ENCODE peak calls at places on chromosomes 4 and X, in eight cellular contexts. J, Y, B, Q, K, E, C and Z are unnamed samples.

GRCh38 chr4:41281038-41281634 is 24.4 kb downstream of the UCHL1 start:
- DNase-seq in J (no peak), Y (peak), B (peak), Q (no peak), K (peak), E (peak), C (peak), Z (peak)

GRCh38 chr4:79259242-79259641 is 66.6 kb downstream of the NAA11 start:
- DNase-seq in J (no peak), Y (no peak), B (no peak), Q (no peak), K (peak), E (no peak), C (no peak), Z (no peak)

GRCh38 chr4:110164856-110165255 is 33.6 kb downstream of the ELOVL6 start:
- DNase-seq in J (no peak), Y (no peak), B (no peak), Q (no peak), K (no peak), E (no peak), C (no peak), Z (peak)

GRCh38 chr4:89110541-89110985 is 770 bp upstream of the TIGD2 start:
- DNase-seq in J (no peak), Y (no peak), B (no peak), Q (no peak), K (peak), E (no peak), C (no peak), Z (no peak)

GRCh38 chr4:145481942-145482208 is 222 bp downstream of the SMAD1 start:
- DNase-seq in J (no peak), Y (no peak), B (no peak), Q (no peak), K (no peak), E (no peak), C (no peak), Z (no peak)

GRCh38 chr4:8343051-8343966 is 73.8 kb downstream of the HTRA3 start:
- DNase-seq in J (no peak), Y (no peak), B (no peak), Q (no peak), K (no peak), E (no peak), C (no peak), Z (no peak)

GRCh38 chrX:9577555-9577954 is 112.7 kb downstream of the TBL1X start:
- DNase-seq in J (no peak), Y (no peak), B (no peak), Q (no peak), K (no peak), E (no peak), C (no peak), Z (no peak)

GRCh38 chr4:53518807-53519206 is 72.5 kb downstream of the LNX1 start:
- DNase-seq in J (no peak), Y (no peak), B (no peak), Q (no peak), K (no peak), E (no peak), C (no peak), Z (no peak)

GRCh38 chr4:154591890-154592289 is 1.3 kb upstream of the FGA start:
- DNase-seq in J (no peak), Y (no peak), B (no peak), Q (no peak), K (no peak), E (no peak), C (no peak), Z (no peak)

GRCh38 chr4:94412019-94413017 is 39.4 kb upstream of the PDLIM5 start:
- DNase-seq in J (no peak), Y (no peak), B (peak), Q (no peak), K (no peak), E (no peak), C (peak), Z (no peak)

GRCh38 chr4:112982677-112983076 is 66.8 kb upstream of the ANK2 start:
- DNase-seq in J (no peak), Y (no peak), B (peak), Q (no peak), K (no peak), E (no peak), C (no peak), Z (no peak)

GRCh38 chr4:75289843-75290616 is 224.2 kb downstream of the RCHY1 start:
- DNase-seq in J (no peak), Y (no peak), B (peak), Q (no peak), K (peak), E (peak), C (peak), Z (peak)

GRCh38 chr4:98199247-98199646 is 56.0 kb upstream of the STPG2 start:
- DNase-seq in J (no peak), Y (no peak), B (no peak), Q (no peak), K (peak), E (no peak), C (no peak), Z (no peak)

GRCh38 chr4:87961993-87962791 is 13.3 kb upstream of the SPP1 start:
- DNase-seq in J (no peak), Y (no peak), B (peak), Q (no peak), K (no peak), E (no peak), C (no peak), Z (no peak)

GRCh38 chrX:17025903-17026302 is 79.4 kb downstream of the REPS2 start:
- DNase-seq in J (no peak), Y (no peak), B (no peak), Q (no peak), K (no peak), E (no peak), C (no peak), Z (no peak)

GRCh38 chr4:87262886-87263285 is 42.5 kb upstream of the KLHL8 start:
- DNase-seq in J (no peak), Y (no peak), B (no peak), Q (no peak), K (no peak), E (no peak), C (no peak), Z (no peak)

GRCh38 chrX:387729-388128 is 1.0 kb upstream of the PPP2R3B start:
- DNase-seq in J (no peak), Y (no peak), B (no peak), Q (no peak), K (no peak), E (no peak), C (no peak), Z (no peak)
- H3K4me3 ChIP-seq in J (peak), Y (peak), B (peak), Q (peak), K (peak), E (peak), C (peak), Z (peak)

GRCh38 chr4:57865264-57865663 is 755.1 kb upstream of the IGFBP7 start:
- DNase-seq in J (no peak), Y (no peak), B (no peak), Q (no peak), K (no peak), E (peak), C (no peak), Z (no peak)

GRCh38 chr4:57866468-57867173 is 756.4 kb upstream of the IGFBP7 start:
- DNase-seq in J (no peak), Y (no peak), B (no peak), Q (no peak), K (no peak), E (no peak), C (no peak), Z (no peak)
- H3K4me3 ChIP-seq in J (no peak), Y (no peak), B (no peak), Q (no peak), K (no peak), E (no peak), C (no peak), Z (no peak)

DNA sequence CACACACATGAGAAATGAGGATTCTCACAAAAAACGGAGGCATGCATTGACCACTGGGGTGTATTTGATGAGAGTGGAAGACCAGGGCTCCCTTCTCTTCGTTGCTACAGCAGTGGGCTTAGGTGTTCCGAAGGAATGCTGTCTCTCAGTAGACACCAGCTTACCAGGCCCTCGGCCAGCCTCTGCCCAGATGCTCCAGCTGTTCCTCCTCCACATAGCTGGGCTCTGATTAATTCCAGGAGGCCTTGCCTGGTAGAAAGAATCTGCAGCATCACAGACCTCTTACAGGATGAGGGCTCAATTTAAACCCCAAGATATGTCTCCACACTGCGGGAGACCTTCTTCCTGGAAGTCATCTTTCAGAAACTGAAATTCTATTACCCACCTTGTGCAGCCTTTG is 346.6 kb upstream of the TENM3 start:
- DNase-seq in J (no peak), Y (no peak), B (no peak), Q (no peak), K (no peak), E (no peak), C (no peak), Z (no peak)
- H3K4me3 ChIP-seq in J (no peak), Y (no peak), B (no peak), Q (no peak), K (no peak), E (no peak), C (no peak), Z (no peak)

DNA sequence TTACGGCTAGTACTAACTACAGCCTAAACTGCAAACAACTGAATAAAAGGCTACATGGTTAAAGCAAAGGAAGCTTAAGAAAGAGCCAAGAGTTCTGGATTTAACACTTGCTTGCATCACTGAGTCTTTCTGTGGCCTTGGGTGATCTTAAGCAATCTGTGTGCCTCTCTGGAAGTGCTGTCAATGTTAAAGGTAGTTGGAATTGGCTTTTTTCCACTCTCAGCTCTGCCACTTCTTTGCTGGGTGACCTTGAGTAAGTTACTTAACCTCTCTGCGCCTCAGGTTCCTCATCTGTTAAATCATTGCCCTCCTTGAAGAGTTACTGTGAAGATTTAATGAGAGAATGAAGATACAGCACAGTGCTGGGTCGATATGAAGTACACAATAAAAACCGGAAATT is 15.7 kb downstream of the SLC2A9 start:
- DNase-seq in J (no peak), Y (no peak), B (no peak), Q (no peak), K (no peak), E (no peak), C (no peak), Z (no peak)
- H3K4me3 ChIP-seq in J (no peak), Y (no peak), B (no peak), Q (no peak), K (no peak), E (no peak), C (no peak), Z (no peak)

DNA sequence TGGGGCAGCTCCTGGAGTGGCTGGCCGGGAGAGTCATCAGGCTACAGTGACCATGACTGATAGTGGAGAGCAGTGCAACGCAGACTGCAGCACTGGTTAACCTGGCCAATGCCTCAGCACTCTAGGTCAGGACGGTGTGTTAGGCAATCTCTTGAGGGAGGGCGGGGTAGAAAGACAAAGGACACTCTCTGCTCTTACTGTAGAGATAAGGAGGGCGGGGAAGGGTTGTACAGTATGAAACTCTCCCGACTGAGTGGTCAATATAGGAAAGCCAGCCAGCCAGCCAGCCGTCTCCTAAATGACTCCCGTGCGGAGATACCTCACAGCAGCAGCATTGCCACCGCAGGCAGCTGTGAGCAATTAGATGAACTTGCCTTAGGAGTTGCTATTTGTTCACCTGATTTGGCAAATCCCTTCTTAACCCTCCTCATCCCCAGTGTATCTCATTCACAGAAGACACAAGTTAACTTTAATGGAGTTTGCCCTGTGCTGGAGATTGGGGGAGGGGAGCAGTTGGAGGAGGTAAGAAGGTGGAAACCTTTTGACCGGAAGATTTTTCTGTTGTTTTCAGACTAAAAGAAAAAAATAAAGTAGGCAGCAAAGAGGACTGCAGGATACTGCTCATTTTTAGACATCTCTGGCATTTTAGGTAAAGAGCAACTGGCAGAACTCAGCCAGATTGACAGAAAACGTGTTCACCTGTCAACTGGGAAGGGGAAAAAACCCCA is 330.5 kb downstream of the HNRNPD start:
- DNase-seq in J (peak), Y (no peak), B (peak), Q (no peak), K (peak), E (no peak), C (peak), Z (no peak)
- H3K4me3 ChIP-seq in J (peak), Y (no peak), B (no peak), Q (peak), K (peak), E (no peak), C (no peak), Z (no peak)

GRCh38 chr4:101791189-101791572 is 651 bp downstream of the BANK1 start:
- DNase-seq in J (no peak), Y (no peak), B (no peak), Q (no peak), K (no peak), E (no peak), C (no peak), Z (no peak)

GRCh38 chr4:101792056-101792575 is 1.6 kb downstream of the BANK1 start:
- DNase-seq in J (no peak), Y (no peak), B (no peak), Q (no peak), K (no peak), E (no peak), C (no peak), Z (no peak)

GRCh38 chr4:101793397-101793796 is 2.9 kb downstream of the BANK1 start:
- DNase-seq in J (no peak), Y (no peak), B (no peak), Q (no peak), K (no peak), E (no peak), C (no peak), Z (no peak)

GRCh38 chr4:101790521-101791188 is at the start of gene BANK1:
- DNase-seq in J (peak), Y (no peak), B (no peak), Q (peak), K (peak), E (peak), C (peak), Z (no peak)

DNA sequence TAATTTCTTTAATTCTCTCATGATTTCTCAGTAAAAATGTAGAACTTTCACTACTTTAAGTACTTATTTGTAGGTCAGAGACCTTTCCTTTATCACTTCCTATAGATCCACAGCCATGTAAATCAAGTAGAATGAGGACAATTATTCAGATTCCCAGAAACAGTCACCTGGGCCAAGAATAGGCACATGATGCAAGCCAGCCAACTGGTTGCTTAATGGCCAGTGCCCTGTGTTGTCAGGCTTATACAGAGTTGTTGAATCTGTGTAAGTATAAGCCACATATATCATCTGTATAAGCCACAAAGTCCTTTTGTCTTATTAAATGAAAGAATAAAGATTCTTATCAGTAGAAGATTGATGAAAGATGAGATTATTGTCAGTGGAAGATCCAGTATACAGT is 5.2 kb downstream of the BANK1 start:
- DNase-seq in J (no peak), Y (no peak), B (no peak), Q (no peak), K (no peak), E (no peak), C (no peak), Z (no peak)
- H3K4me3 ChIP-seq in J (no peak), Y (no peak), B (no peak), Q (no peak), K (no peak), E (no peak), C (no peak), Z (no peak)

DNA sequence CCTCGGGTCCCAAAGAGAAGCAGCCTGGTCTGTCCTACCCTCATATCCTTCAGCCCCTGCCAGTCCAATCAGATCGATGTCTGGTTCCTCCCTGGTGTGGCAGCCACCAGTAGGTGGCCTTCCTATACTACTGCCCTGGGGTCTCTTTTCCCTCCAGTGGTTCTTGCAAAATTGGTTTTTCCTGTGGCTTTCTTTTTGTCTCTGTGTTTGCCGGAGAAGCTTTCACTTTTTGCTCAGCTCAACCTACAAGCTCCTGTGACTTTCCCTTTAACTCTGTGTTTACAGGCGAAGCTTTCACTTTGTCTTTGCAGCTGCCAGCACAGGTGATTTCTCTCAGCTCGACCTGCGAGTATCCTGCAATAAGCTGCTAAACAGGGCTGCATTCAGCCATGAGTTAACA is 46.8 kb downstream of the UGT2A3 start:
- DNase-seq in J (peak), Y (no peak), B (no peak), Q (no peak), K (peak), E (peak), C (peak), Z (peak)
- H3K4me3 ChIP-seq in J (peak), Y (no peak), B (no peak), Q (peak), K (peak), E (peak), C (no peak), Z (no peak)

DNA sequence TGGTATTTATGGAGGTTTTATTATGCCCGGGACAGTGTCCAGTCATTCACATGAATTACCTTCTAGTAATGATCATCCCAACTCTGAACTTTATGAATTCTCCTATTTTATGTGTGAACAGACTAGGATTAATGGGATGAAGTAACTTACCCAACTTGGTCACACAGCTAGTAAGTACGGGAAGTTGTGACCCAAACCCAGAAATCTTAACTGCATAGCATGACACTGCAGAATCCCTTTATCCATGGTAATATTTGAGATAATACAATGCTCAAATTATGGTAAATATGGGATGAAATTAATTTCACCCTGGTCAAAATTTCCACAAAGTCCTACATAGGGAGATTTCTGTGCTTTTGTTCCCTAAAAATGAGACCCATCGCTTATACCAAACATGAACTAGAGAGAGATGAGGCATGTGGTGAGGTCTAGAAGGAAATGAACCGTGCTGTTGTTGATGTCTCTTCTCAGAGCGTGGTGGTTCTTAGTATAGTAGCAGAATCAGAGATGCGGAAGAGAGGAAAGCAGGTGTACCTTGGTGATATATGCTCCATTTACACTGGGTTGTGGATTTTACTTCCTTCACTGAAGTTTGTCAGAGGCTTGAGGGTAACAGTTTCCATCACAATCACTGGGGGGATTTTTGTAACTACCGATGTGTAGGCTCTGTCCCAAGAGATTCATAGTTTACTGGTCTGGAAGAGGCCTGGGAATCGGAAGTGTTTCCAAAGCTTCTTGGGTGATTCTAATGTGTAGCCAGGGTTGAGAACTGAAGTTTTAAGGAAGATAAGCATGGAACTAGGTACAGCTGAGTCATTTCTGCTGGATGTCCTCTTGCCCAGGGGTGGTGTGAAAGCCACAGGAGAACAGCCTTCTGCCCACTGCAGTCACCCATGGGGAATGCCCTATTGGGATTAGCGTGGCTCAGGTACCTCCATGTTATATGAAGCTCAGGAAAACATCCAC is 30.2 kb upstream of the FAM9C start:
- DNase-seq in J (no peak), Y (peak), B (no peak), Q (no peak), K (no peak), E (no peak), C (no peak), Z (no peak)
- H3K4me3 ChIP-seq in J (no peak), Y (peak), B (no peak), Q (no peak), K (no peak), E (no peak), C (no peak), Z (no peak)

GRCh38 chr4:153488006-153488718 is 22.0 kb downstream of the TMEM131L start:
- DNase-seq in J (no peak), Y (peak), B (no peak), Q (no peak), K (no peak), E (no peak), C (no peak), Z (peak)
- H3K4me3 ChIP-seq in J (peak), Y (peak), B (no peak), Q (peak), K (no peak), E (no peak), C (no peak), Z (peak)